ENCODE peak calls at places on chromosomes 4 and X, in five cellular contexts. B is lower leg skin, J is NB4, N is gastrocnemius medialis, O is A549. E is an unnamed sample.
A peak's percentile ranks its signal among the peaks of the same experiment; 100 is the strongest.

GRCh38 chr4:7158991-7159390 is 33.3 kb upstream of the SORCS2 start:
- DNase-seq in O (no peak), B (peak; percentile 75), N (peak; percentile 1), J (no peak), E (peak; percentile 8)

GRCh38 chr4:43837171-43837570 is 611.4 kb downstream of the KCTD8 start:
- DNase-seq in J (no peak), O (no peak), B (no peak), N (no peak), E (no peak)

GRCh38 chr4:6464842-6465588 is 7.4 kb downstream of the PPP2R2C start:
- DNase-seq in J (no peak), N (no peak), B (peak; percentile 48), O (peak; percentile 31), E (peak; percentile 3)

GRCh38 chr4:127141857-127142256 is 490.9 kb upstream of the INTU start:
- DNase-seq in O (no peak), B (no peak), N (peak; percentile 10), J (no peak), E (no peak)

GRCh38 chr4:136241221-136241986 is 1290.9 kb downstream of the PCDH18 start:
- DNase-seq in B (no peak), N (no peak), J (no peak), O (no peak), E (no peak)

GRCh38 chr4:96149911-96150310 is 310.0 kb downstream of the PDHA2 start:
- DNase-seq in N (no peak), J (no peak), B (no peak), O (no peak), E (no peak)

GRCh38 chr4:123600921-123601904 is 204.6 kb downstream of the SPRY1 start:
- DNase-seq in N (no peak), B (no peak), J (no peak), O (no peak), E (no peak)

GRCh38 chr4:150943831-150944230 is 71.3 kb downstream of the LRBA start:
- DNase-seq in J (peak; percentile 4), O (no peak), N (no peak), B (no peak), E (no peak)

GRCh38 chr4:123453006-123453685 is 56.6 kb downstream of the SPRY1 start:
- DNase-seq in O (no peak), N (no peak), B (no peak), J (no peak), E (no peak)

GRCh38 chr4:8534129-8534528 is 46.1 kb upstream of the GPR78 start:
- DNase-seq in N (no peak), B (no peak), J (no peak), O (no peak), E (peak; percentile 33)

GRCh38 chrX:40325161-40325560 is 227.4 kb upstream of the BCOR start:
- DNase-seq in N (no peak), J (no peak), O (no peak), B (no peak), E (no peak)

GRCh38 chrX:134745636-134746378 is 87.5 kb upstream of the PLAC1 start:
- DNase-seq in N (no peak), B (no peak), O (no peak), J (peak; percentile 60), E (peak; percentile 44)

GRCh38 chr4:119135721-119136121 is at the start of gene MYOZ2:
- DNase-seq in N (peak; percentile 16), O (no peak), B (no peak), J (no peak), E (no peak)

GRCh38 chr4:25608644-25609043 is 47.0 kb upstream of the SLC34A2 start:
- DNase-seq in N (no peak), O (no peak), J (no peak), B (no peak), E (no peak)

GRCh38 chrX:119693032-119693995 is at the start of gene SEPTIN6:
- DNase-seq in N (peak; percentile 38), B (peak; percentile 94), J (peak; percentile 92), O (peak; percentile 75), E (peak; percentile 61)

GRCh38 chr4:3880595-3881120 is 114.5 kb downstream of the ADRA2C start:
- DNase-seq in O (peak; percentile 57), N (peak; percentile 31), J (peak; percentile 85), B (peak; percentile 89), E (peak; percentile 46)

GRCh38 chrX:39399387-39399786 is 598.1 kb downstream of the MID1IP1 start:
- DNase-seq in O (no peak), J (no peak), N (no peak), B (no peak), E (no peak)

GRCh38 chrX:33132569-33132968 is 78.8 kb downstream of the DMD start:
- DNase-seq in B (no peak), O (no peak), N (no peak), J (no peak), E (no peak)

GRCh38 chr4:94834496-94834895 is 76.7 kb downstream of the BMPR1B start:
- DNase-seq in N (no peak), B (no peak), O (no peak), J (no peak), E (no peak)

GRCh38 chr4:56892686-56893085 is 15.0 kb upstream of the REST start:
- DNase-seq in N (no peak), O (no peak), B (no peak), J (peak; percentile 46), E (no peak)
- TF ChIP-seq CTCF in N (no peak), O (no peak), B (no peak), J (peak; percentile 31), E (no peak)

GRCh38 chr4:113761682-113762060 is at the start of gene CAMK2D:
- DNase-seq in O (peak; percentile 91), B (peak; percentile 96), J (peak; percentile 90), N (peak; percentile 91), E (peak; percentile 90)
- TF ChIP-seq POLR2A in O (peak; percentile 31), B (no peak), J (no peak), N (peak; percentile 60), E (peak; percentile 45)

DNA sequence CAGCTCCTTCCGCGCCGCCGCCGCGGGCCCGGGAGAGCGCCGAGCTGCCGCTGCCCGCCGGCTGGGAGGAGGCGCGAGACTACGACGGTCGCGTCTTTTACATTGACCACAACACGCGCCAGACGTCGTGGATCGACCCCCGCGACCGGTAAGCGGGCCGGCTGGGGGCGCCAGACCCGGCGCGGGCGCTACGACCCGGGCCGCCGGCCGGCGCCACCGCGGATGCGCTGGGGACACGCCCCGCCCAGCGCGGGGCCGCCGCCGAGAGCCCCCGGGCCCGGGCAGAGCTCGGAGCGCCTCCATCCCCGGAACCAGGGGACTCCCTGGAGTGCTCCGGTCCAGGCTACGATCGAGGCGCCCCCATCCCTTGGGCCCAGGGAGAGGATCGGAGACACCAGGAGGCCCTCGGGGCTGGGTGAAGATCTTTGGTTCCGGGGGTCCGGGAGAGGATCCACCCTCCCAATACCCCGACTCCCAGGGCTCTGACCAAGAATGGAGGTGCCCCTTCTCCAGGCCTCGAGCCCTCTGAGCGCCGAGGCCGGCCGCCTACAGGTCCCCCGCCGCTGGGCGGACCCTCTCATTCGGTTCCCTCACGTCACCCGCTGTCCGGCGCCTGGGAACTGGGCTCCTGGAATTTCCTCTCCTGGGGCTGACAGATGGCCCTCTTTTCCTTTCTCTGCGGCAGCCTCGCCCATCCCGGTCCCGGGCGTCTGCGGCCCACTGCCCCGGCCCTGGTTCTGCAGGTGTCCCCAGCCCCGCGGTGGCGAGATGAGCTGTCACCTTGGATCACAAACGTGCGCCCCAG is 48.8 kb downstream of the CLDN34 start:
- DNase-seq in J (no peak), O (peak; percentile 40), B (peak; percentile 84), N (peak; percentile 20), E (peak; percentile 46)
- TF ChIP-seq CTCF in J (no peak), O (peak; percentile 34), B (no peak), N (no peak), E (no peak)

DNA sequence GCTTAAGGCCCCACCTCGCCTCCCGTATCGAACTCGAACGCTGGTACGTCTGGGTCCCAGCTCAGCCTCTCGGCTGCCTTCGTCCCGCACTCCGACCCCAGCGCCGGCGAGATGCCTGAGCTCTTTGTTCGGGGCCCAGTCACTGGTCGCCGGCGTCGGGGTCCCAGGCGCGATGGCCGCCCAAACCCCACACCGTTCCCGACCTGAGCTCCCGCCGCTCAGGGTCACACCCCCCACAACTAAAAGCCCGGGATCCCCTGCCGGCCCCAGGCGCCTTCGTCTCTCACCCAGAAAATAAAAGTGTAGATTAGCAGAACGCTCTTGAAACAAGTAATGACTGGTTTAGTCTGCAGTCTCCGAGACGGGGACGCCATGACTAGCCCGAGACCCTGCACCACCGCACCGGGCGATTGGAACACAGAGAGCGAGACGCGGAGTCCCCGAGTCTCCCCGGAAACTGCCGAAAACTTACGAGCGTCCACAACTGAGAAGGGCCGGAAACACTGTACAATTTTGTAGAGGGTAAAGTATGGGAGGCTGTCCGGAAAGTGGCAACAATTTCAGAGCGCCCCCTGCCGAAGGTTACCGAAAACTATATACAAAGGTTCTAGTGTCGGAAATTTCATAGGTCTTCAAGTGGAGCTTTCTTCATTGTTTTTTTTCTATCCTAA is at the start of gene TSPAN6:
- DNase-seq in N (peak; percentile 60), B (peak; percentile 93), O (peak; percentile 91), J (peak; percentile 1), E (peak; percentile 89)
- TF ChIP-seq POLR2A in N (no peak), B (no peak), O (peak; percentile 54), J (no peak), E (no peak)